ENCODE peak calls at places on chromosome 18, in six cellular contexts. S is SK-N-SH; R is endodermal cell; I is colonic mucosa; B is activated T-helper 1 cell treated with Interleukin-2 at 50 U/mL for 16 hours; E is CD4-positive, alpha-beta T cell. Z is an unnamed sample.

GRCh38 chr18:54149078-54149697 is 75.3 kb downstream of the MBD2 start:
- DNase-seq in I (no peak), S (no peak), E (peak), R (peak), B (no peak), Z (peak)

GRCh38 chr18:78725426-78725825 is 254.2 kb upstream of the SALL3 start:
- DNase-seq in R (peak), S (no peak), E (no peak), I (no peak), B (no peak), Z (no peak)

GRCh38 chr18:59139291-59139614 is 431 bp upstream of the SEC11C start:
- DNase-seq in R (peak), S (peak), I (peak), B (peak), E (peak), Z (peak)

GRCh38 chr18:45506951-45507350 is 108.3 kb upstream of the SLC14A2 start:
- DNase-seq in I (no peak), S (no peak), B (no peak), E (no peak), R (no peak), Z (no peak)

GRCh38 chr18:3214855-3215637 is 4.7 kb downstream of the MYOM1 start:
- DNase-seq in I (no peak), E (no peak), B (no peak), R (no peak), S (no peak), Z (no peak)

GRCh38 chr18:75276813-75277628 is 66.4 kb downstream of the TSHZ1 start:
- DNase-seq in I (no peak), B (no peak), E (no peak), R (no peak), S (no peak), Z (no peak)

GRCh38 chr18:4748975-4749374 is 293.9 kb upstream of the DLGAP1 start:
- DNase-seq in S (no peak), B (no peak), E (no peak), I (no peak), R (no peak), Z (no peak)

GRCh38 chr18:23982154-23983071 is 32.1 kb upstream of the TTC39C start:
- DNase-seq in E (no peak), R (no peak), S (peak), I (peak), B (no peak), Z (no peak)

GRCh38 chr18:45856526-45856925 is 31.1 kb downstream of the SIGLEC15 start:
- DNase-seq in S (no peak), E (no peak), I (no peak), R (no peak), B (no peak), Z (no peak)

GRCh38 chr18:12774982-12775381 is 72.1 kb downstream of the PSMG2 start:
- DNase-seq in I (no peak), S (no peak), E (no peak), R (no peak), B (no peak), Z (no peak)

GRCh38 chr18:37668971-37669747 is 103.6 kb upstream of the CELF4 start:
- DNase-seq in S (peak), I (no peak), E (no peak), B (no peak), R (peak), Z (no peak)